ENCODE peak calls at places on chromosomes 1 and 21, in six cellular contexts. X is GM23338; Y is H7; V is mucosa of descending colon; C is neural progenitor cell; M is effector memory CD4-positive, alpha-beta T cell. T is an unnamed sample. For H3K36me3, the result is how much of the 10 kb centered on the place peaks cover.

GRCh38 chr1:190250368-190250767 is 227.3 kb downstream of the BRINP3 start:
- DNase-seq in X (no peak), Y (no peak), V (no peak), C (no peak), M (no peak), T (no peak)

GRCh38 chr1:111989531-111990025 is at the start of gene KCND3:
- DNase-seq in X (peak), Y (peak), V (peak), C (peak), M (no peak), T (no peak)

GRCh38 chr1:93735722-93736121 is 54.1 kb upstream of the BCAR3 start:
- DNase-seq in X (no peak), Y (no peak), V (no peak), C (no peak), M (no peak), T (no peak)

GRCh38 chr1:151165281-151165737 is 393 bp downstream of the LYSMD1 start:
- DNase-seq in X (peak), Y (peak), V (peak), C (peak), M (no peak), T (no peak)

GRCh38 chr1:178531897-178532296 is 19.0 kb downstream of the TEX35 start:
- DNase-seq in X (no peak), Y (peak), V (no peak), C (no peak), M (no peak), T (no peak)

GRCh38 chr1:202162049-202162417 is 1.6 kb upstream of the PTPN7 start:
- DNase-seq in X (no peak), Y (no peak), V (peak), C (no peak), M (peak), T (no peak)

GRCh38 chr1:180154325-180155201 is at the start of gene QSOX1:
- DNase-seq in X (peak), Y (peak), V (peak), C (peak), M (peak), T (peak)

GRCh38 chr21:46196733-46197132 is 12.5 kb upstream of the SPATC1L start:
- DNase-seq in X (no peak), Y (no peak), V (peak), C (no peak), M (no peak), T (no peak)

GRCh38 chr1:187053876-187054275 is 225.1 kb downstream of the PLA2G4A start:
- DNase-seq in X (peak), Y (no peak), V (no peak), C (no peak), M (no peak), T (no peak)

GRCh38 chr1:30378991-30379581 is 344.3 kb downstream of the MATN1 start:
- DNase-seq in X (no peak), Y (peak), V (no peak), C (peak), M (no peak), T (no peak)

GRCh38 chr1:96660503-96660902 is 61.1 kb upstream of the PTBP2 start:
- DNase-seq in X (no peak), Y (no peak), V (no peak), C (no peak), M (no peak), T (no peak)

GRCh38 chr1:117638759-117639158 is 32.9 kb downstream of the TENT5C start:
- DNase-seq in X (no peak), Y (no peak), V (no peak), C (no peak), M (no peak), T (no peak)

GRCh38 chr1:43781574-43781973 is 74.2 kb downstream of the ST3GAL3 start:
- DNase-seq in X (no peak), Y (no peak), V (no peak), C (no peak), M (no peak), T (no peak)

GRCh38 chr1:15196807-15197530 is 43.4 kb downstream of the TMEM51 start:
- DNase-seq in X (peak), Y (peak), V (peak), C (peak), M (no peak), T (no peak)

GRCh38 chr1:6095511-6096242 is 50.0 kb downstream of the KCNAB2 start:
- DNase-seq in X (no peak), Y (no peak), V (no peak), C (no peak), M (no peak), T (no peak)

GRCh38 chr1:66446261-66447001 is 87.5 kb upstream of the SGIP1 start:
- DNase-seq in X (peak), Y (peak), V (no peak), C (peak), M (peak), T (no peak)

GRCh38 chr21:41488080-41488479 is 19.9 kb downstream of the TMPRSS2 start:
- DNase-seq in X (no peak), Y (no peak), V (no peak), C (no peak), M (no peak), T (no peak)

GRCh38 chr1:48106049-48106448 is 108.9 kb upstream of the TRABD2B start:
- DNase-seq in X (no peak), Y (no peak), V (no peak), C (no peak), M (no peak), T (no peak)
- H3K36me3 ChIP-seq in X (under half), Y (under half), V (under half), C (under half), M (under half), T (under half)

GRCh38 chr1:21834094-21834493 is 22.0 kb downstream of the LDLRAD2 start:
- DNase-seq in X (no peak), Y (no peak), V (no peak), C (no peak), M (no peak), T (no peak)
- H3K36me3 ChIP-seq in X (under half), Y (under half), V (under half), C (under half), M (under half), T (half or more)

DNA sequence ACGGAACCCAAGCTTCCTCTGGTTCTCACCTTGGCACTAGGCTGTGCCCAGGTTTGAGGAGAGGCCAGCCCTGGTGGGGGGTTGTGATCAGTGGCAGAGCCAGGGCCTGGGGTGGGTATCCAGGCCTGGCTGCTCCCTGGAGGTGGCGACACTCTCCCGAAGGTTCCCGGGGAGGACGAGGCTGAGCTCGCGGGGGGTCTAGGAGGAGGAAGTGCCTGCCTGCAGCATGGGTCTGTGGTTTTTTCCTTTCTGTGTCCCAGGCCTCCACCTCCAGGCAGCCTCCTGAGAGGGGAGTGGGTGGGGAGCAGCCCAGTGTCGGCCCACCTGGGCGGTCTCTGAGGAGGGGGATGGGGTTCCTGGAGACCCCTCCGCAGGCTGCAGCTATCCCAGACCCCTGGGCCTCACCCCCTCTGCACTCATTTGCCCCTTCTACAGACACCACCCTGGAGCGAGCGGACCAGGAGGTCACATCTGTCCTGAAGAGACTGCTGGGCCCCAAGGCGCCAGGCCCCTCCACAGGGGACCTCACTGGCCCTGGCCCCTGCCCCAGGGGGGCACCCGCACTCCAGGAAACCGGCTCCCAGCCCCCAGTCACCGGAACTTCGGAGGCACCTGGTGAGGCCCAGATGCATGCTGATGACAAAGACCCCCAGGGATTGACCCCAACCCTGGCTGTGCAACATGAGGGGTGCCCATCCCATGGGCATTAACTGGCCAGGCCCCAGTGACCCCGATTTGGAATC is 44.3 kb downstream of the TRIM11 start:
- DNase-seq in X (no peak), Y (no peak), V (peak), C (no peak), M (no peak), T (no peak)
- H3K36me3 ChIP-seq in X (under half), Y (under half), V (under half), C (under half), M (under half), T (under half)

DNA sequence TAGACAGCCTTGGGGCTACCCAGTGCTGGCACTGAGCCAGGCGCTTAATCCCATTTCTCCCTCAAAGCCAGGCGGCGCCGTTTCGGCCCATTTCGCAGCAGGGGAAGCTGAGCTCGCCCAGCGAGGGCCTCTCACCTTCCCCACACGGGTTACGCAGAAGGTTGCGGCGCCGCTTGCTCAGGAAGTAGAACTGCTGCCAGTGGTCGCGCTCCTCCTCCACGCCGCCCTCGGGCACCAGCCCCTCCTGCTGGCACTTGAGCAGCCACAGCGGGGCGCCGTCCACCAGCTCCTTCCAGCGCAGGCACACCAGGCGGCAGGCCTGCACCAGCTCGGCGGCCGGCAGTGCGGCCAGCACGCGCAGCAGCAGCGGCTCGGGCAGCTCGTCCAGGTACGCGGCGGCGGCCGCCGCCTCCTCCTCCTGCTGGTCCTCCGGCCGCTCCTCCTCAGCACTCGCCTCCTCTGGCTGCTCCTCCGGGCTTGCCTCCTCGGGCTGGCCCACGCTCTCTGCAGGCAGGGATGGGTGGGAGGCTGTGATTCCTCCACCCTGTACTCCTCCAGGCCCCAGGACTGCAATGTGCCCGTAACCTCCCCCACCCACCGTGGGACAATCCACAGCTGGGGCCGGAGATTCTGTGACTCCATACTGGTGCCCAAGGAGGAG is 3.8 kb downstream of the FBXO2 start:
- DNase-seq in X (peak), Y (peak), V (peak), C (peak), M (peak), T (peak)
- H3K36me3 ChIP-seq in X (under half), Y (under half), V (under half), C (under half), M (under half), T (under half)

GRCh38 chr1:39858315-39858714 is 25.0 kb downstream of the TRIT1 start:
- DNase-seq in X (no peak), Y (no peak), V (no peak), C (no peak), M (no peak), T (no peak)

GRCh38 chr1:39863177-39863576 is 20.1 kb downstream of the TRIT1 start:
- DNase-seq in X (no peak), Y (no peak), V (no peak), C (no peak), M (no peak), T (no peak)

GRCh38 chr1:39857479-39857878 is 25.8 kb downstream of the TRIT1 start:
- DNase-seq in X (no peak), Y (no peak), V (no peak), C (no peak), M (no peak), T (no peak)

GRCh38 chr1:39859859-39860812 is 23.2 kb downstream of the TRIT1 start:
- DNase-seq in X (no peak), Y (no peak), V (no peak), C (no peak), M (no peak), T (no peak)

DNA sequence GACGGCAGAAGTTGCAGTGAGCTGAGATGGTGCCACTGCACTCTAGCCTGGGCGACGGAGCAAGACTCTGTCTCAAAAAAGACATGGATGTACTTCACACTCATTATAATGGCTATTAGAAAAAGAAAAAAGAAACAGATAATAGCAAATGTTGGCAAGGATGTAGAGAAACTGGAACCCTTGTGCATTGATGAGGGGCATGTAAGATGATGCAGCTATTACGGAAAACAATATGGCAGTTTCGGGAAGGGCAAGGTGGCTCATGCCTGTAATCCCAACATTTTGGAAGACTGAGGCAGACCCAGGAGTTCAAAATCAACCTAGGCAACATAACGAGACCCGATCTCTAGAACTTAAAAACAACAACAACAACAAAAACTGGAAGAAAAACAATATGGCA is 22.3 kb downstream of the TRIT1 start:
- DNase-seq in X (no peak), Y (no peak), V (no peak), C (no peak), M (no peak), T (no peak)
- H3K36me3 ChIP-seq in X (under half), Y (under half), V (under half), C (under half), M (under half), T (under half)

GRCh38 chr1:156970017-156970416 is 49.6 kb downstream of the LRRC71 start:
- DNase-seq in X (peak), Y (no peak), V (no peak), C (no peak), M (no peak), T (no peak)
- H3K36me3 ChIP-seq in X (under half), Y (under half), V (under half), C (under half), M (under half), T (under half)

DNA sequence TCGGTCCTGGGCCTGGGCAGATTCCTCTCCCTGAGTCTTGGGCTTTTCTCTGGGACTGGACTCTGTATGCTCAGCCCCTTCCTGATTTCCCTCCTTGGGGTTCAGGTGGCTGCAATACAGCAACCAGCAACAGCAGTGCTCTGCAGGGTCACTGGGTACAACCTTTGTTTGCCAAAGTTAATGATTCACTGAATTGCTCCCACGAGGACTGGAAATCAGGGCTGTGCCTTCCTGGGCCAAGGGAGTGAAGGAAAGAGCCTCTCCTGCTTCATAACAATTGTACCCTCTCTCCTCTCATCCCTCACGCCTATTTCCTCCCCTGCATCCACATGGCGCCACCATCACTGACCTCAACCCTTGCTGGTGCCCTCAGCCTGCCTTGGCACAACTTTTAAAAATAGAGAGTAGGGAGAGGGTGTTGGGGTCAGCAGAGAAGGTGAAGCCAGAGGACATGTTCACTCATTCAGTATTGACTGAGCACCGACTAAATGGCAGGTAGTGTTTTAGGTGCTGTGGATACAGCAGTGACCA is 52.8 kb upstream of the GOLT1A start:
- DNase-seq in X (no peak), Y (no peak), V (peak), C (no peak), M (no peak), T (no peak)
- H3K36me3 ChIP-seq in X (under half), Y (under half), V (under half), C (under half), M (under half), T (under half)

GRCh38 chr1:230674581-230674980 is 32.3 kb downstream of the COG2 start:
- DNase-seq in X (no peak), Y (no peak), V (no peak), C (no peak), M (no peak), T (no peak)

GRCh38 chr1:230679854-230680253 is 34.1 kb downstream of the AGT start:
- DNase-seq in X (no peak), Y (no peak), V (no peak), C (no peak), M (no peak), T (no peak)

GRCh38 chr1:230680300-230681025 is 33.5 kb downstream of the AGT start:
- DNase-seq in X (no peak), Y (no peak), V (no peak), C (no peak), M (no peak), T (no peak)

GRCh38 chr1:230679131-230679530 is 34.8 kb downstream of the AGT start:
- DNase-seq in X (no peak), Y (no peak), V (no peak), C (no peak), M (no peak), T (no peak)

DNA sequence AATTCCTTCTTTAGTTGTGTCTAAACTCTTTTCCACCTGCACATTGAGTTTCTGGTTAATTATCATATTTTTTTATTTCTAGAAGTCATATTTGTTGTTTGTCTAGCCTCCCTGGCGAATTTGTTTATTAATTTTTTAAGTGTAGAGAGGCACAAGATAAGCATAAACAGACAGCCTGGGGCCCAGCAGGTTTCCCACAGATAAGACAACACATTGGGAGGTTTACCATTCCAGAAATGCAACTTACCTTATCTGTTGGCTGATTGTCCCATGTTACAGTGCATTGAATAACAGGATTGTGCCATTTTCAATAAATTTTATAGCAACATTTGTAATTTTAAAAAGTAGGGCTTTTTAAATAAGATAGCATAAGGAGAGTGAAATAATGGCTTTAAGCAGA is 34.9 kb downstream of the COG2 start:
- DNase-seq in X (no peak), Y (no peak), V (no peak), C (no peak), M (no peak), T (no peak)
- H3K36me3 ChIP-seq in X (under half), Y (under half), V (under half), C (under half), M (half or more), T (under half)

T was measured in thoracic aorta.